ENCODE peak calls at places on chromosome 4, in six cellular contexts. One of them, this sample, is unnamed.

GRCh38 chr4:1705732-1706131 is 6.4 kb downstream of the SLBP start:
- DNase-seq in body of pancreas: no peak
- DNase-seq in heart left ventricle: no peak
- DNase-seq in IMR-90: no peak
- DNase-seq in CD4-positive, alpha-beta memory T cell: no peak
- DNase-seq in psoas muscle: no peak
- DNase-seq in this sample: no peak

GRCh38 chr4:134935320-134935719 is 733.7 kb upstream of the PABPC4L start:
- DNase-seq in IMR-90: no peak
- DNase-seq in psoas muscle: no peak
- DNase-seq in CD4-positive, alpha-beta memory T cell: no peak
- DNase-seq in body of pancreas: peak; percentile 8
- DNase-seq in heart left ventricle: no peak
- DNase-seq in this sample: no peak

GRCh38 chr4:1026115-1026514 is 14.7 kb downstream of the FGFRL1 start:
- DNase-seq in body of pancreas: peak; percentile 79
- DNase-seq in psoas muscle: no peak
- DNase-seq in CD4-positive, alpha-beta memory T cell: peak; percentile 61
- DNase-seq in IMR-90: peak; percentile 21
- DNase-seq in heart left ventricle: peak; percentile 53
- DNase-seq in this sample: no peak

GRCh38 chr4:127501103-127501502 is 131.7 kb upstream of the INTU start:
- DNase-seq in heart left ventricle: no peak
- DNase-seq in body of pancreas: no peak
- DNase-seq in IMR-90: peak; percentile 42
- DNase-seq in CD4-positive, alpha-beta memory T cell: no peak
- DNase-seq in psoas muscle: no peak
- DNase-seq in this sample: no peak

GRCh38 chr4:28886934-28887333 is 1833.2 kb upstream of the PCDH7 start:
- DNase-seq in heart left ventricle: no peak
- DNase-seq in CD4-positive, alpha-beta memory T cell: no peak
- DNase-seq in IMR-90: peak; percentile 54
- DNase-seq in body of pancreas: no peak
- DNase-seq in psoas muscle: no peak
- DNase-seq in this sample: no peak

GRCh38 chr4:25103423-25103822 is 56.8 kb downstream of the SEPSECS start:
- DNase-seq in IMR-90: no peak
- DNase-seq in CD4-positive, alpha-beta memory T cell: no peak
- DNase-seq in body of pancreas: peak; percentile 54
- DNase-seq in psoas muscle: peak; percentile 71
- DNase-seq in heart left ventricle: peak; percentile 55
- DNase-seq in this sample: no peak

GRCh38 chr4:114539985-114540384 is 58.6 kb upstream of the UGT8 start:
- DNase-seq in psoas muscle: no peak
- DNase-seq in heart left ventricle: no peak
- DNase-seq in IMR-90: no peak
- DNase-seq in CD4-positive, alpha-beta memory T cell: no peak
- DNase-seq in body of pancreas: no peak
- DNase-seq in this sample: no peak

GRCh38 chr4:166501941-166502382 is 628.9 kb downstream of the TLL1 start:
- DNase-seq in body of pancreas: peak; percentile 55
- DNase-seq in psoas muscle: no peak
- DNase-seq in heart left ventricle: no peak
- DNase-seq in CD4-positive, alpha-beta memory T cell: no peak
- DNase-seq in IMR-90: no peak
- DNase-seq in this sample: no peak

GRCh38 chr4:88828846-88829245 is 131.2 kb upstream of the NAP1L5 start:
- DNase-seq in CD4-positive, alpha-beta memory T cell: no peak
- DNase-seq in psoas muscle: no peak
- DNase-seq in heart left ventricle: no peak
- DNase-seq in IMR-90: peak; percentile 7
- DNase-seq in body of pancreas: no peak
- DNase-seq in this sample: no peak

GRCh38 chr4:82833696-82834313 is 35.2 kb upstream of the SCD5 start:
- DNase-seq in heart left ventricle: peak; percentile 30
- DNase-seq in IMR-90: peak; percentile 94
- DNase-seq in psoas muscle: no peak
- DNase-seq in CD4-positive, alpha-beta memory T cell: no peak
- DNase-seq in body of pancreas: no peak
- DNase-seq in this sample: no peak

GRCh38 chr4:41602886-41603503 is 65.0 kb downstream of the LIMCH1 start:
- DNase-seq in IMR-90: no peak
- DNase-seq in body of pancreas: no peak
- DNase-seq in heart left ventricle: no peak
- DNase-seq in CD4-positive, alpha-beta memory T cell: no peak
- DNase-seq in psoas muscle: no peak
- DNase-seq in this sample: no peak

GRCh38 chr4:142248946-142249345 is 597.2 kb downstream of the INPP4B start:
- DNase-seq in IMR-90: peak; percentile 93
- DNase-seq in heart left ventricle: no peak
- DNase-seq in body of pancreas: no peak
- DNase-seq in CD4-positive, alpha-beta memory T cell: no peak
- DNase-seq in psoas muscle: no peak
- DNase-seq in this sample: no peak

GRCh38 chr4:182190306-182190705 is 52.9 kb upstream of the TENM3 start:
- DNase-seq in body of pancreas: no peak
- DNase-seq in IMR-90: no peak
- DNase-seq in psoas muscle: no peak
- DNase-seq in CD4-positive, alpha-beta memory T cell: no peak
- DNase-seq in heart left ventricle: no peak
- DNase-seq in this sample: no peak

GRCh38 chr4:182189107-182189878 is 53.9 kb upstream of the TENM3 start:
- DNase-seq in CD4-positive, alpha-beta memory T cell: no peak
- DNase-seq in IMR-90: peak; percentile 94
- DNase-seq in body of pancreas: no peak
- DNase-seq in psoas muscle: no peak
- DNase-seq in heart left ventricle: no peak
- DNase-seq in this sample: no peak

GRCh38 chr4:182194115-182194834 is 48.9 kb upstream of the TENM3 start:
- DNase-seq in CD4-positive, alpha-beta memory T cell: no peak
- DNase-seq in psoas muscle: no peak
- DNase-seq in heart left ventricle: no peak
- DNase-seq in body of pancreas: no peak
- DNase-seq in IMR-90: no peak
- DNase-seq in this sample: no peak

GRCh38 chr4:182193261-182193660 is 49.9 kb upstream of the TENM3 start:
- DNase-seq in psoas muscle: no peak
- DNase-seq in CD4-positive, alpha-beta memory T cell: no peak
- DNase-seq in heart left ventricle: no peak
- DNase-seq in IMR-90: no peak
- DNase-seq in body of pancreas: no peak
- DNase-seq in this sample: no peak

DNA sequence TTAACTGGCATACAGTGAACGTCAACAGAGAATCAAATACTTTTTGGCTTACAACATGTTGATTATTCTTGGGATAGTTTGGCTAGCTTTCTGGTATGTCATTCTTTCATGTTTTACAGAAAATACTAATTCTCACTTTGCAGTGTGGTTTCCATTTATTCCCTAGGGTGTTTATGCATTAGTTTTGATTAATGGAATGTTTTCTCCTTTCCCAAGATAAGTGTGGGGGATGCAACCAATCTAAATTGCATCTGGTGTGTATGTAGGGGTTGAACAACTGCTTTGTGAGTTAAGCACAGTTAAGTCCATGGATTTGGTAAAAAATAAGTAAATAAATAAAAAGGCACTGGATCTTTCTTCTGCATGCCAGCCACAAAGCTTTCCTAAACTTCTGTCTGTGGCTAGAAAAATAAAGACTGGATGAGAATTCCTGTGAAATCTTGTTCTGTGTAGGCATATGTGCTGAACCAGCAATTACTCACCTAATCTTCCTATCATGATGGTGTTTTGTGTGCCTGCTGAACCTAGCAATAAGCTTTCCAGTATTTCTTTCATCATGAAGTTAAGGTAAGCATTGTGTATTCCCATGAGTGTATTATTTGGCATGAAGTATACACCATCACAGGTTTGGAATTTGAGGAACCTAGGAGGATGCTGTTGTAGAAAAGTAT is 50.6 kb upstream of the TENM3 start:
- DNase-seq in CD4-positive, alpha-beta memory T cell: no peak
- DNase-seq in psoas muscle: no peak
- DNase-seq in body of pancreas: no peak
- DNase-seq in heart left ventricle: no peak
- DNase-seq in IMR-90: peak; percentile 66
- DNase-seq in this sample: no peak
- H3K27me3 ChIP-seq in CD4-positive, alpha-beta memory T cell: no peaks in the 10 kb centered on the region
- H3K27me3 ChIP-seq in psoas muscle: no peaks in the 10 kb centered on the region
- H3K27me3 ChIP-seq in body of pancreas: no peaks in the 10 kb centered on the region
- H3K27me3 ChIP-seq in heart left ventricle: no peaks in the 10 kb centered on the region
- H3K27me3 ChIP-seq in IMR-90: no peaks in the 10 kb centered on the region
- H3K27me3 ChIP-seq in this sample: no peaks in the 10 kb centered on the region

GRCh38 chr4:163344147-163345050 is 707 bp downstream of the NPY5R start:
- DNase-seq in CD4-positive, alpha-beta memory T cell: no peak
- DNase-seq in body of pancreas: peak; percentile 9
- DNase-seq in heart left ventricle: no peak
- DNase-seq in psoas muscle: peak; percentile 49
- DNase-seq in IMR-90: no peak
- DNase-seq in this sample: no peak
- H3K4me3 ChIP-seq in CD4-positive, alpha-beta memory T cell: no peak overlapping the region
- H3K4me3 ChIP-seq in body of pancreas: peak overlapping the region; percentile 48
- H3K4me3 ChIP-seq in heart left ventricle: peak overlapping the region; percentile 29
- H3K4me3 ChIP-seq in psoas muscle: peak overlapping the region; percentile 60
- H3K4me3 ChIP-seq in IMR-90: no peak overlapping the region
- H3K4me3 ChIP-seq in this sample: no peak overlapping the region

GRCh38 chr4:144565558-144566195 is 80.3 kb upstream of the HHIP start:
- DNase-seq in psoas muscle: no peak
- DNase-seq in CD4-positive, alpha-beta memory T cell: no peak
- DNase-seq in IMR-90: peak; percentile 76
- DNase-seq in body of pancreas: no peak
- DNase-seq in heart left ventricle: no peak
- DNase-seq in this sample: no peak
- H3K27me3 ChIP-seq in psoas muscle: no peaks in the 10 kb centered on the region
- H3K27me3 ChIP-seq in CD4-positive, alpha-beta memory T cell: no peaks in the 10 kb centered on the region
- H3K27me3 ChIP-seq in IMR-90: no peaks in the 10 kb centered on the region
- H3K27me3 ChIP-seq in body of pancreas: no peaks in the 10 kb centered on the region
- H3K27me3 ChIP-seq in heart left ventricle: no peaks in the 10 kb centered on the region
- H3K27me3 ChIP-seq in this sample: no peaks in the 10 kb centered on the region

GRCh38 chr4:132504438-132504837 is 644.7 kb upstream of the PCDH10 start:
- DNase-seq in psoas muscle: no peak
- DNase-seq in IMR-90: no peak
- DNase-seq in CD4-positive, alpha-beta memory T cell: no peak
- DNase-seq in body of pancreas: no peak
- DNase-seq in heart left ventricle: no peak
- DNase-seq in this sample: no peak
- H3K4me3 ChIP-seq in psoas muscle: no peak overlapping the region
- H3K4me3 ChIP-seq in IMR-90: no peak overlapping the region
- H3K4me3 ChIP-seq in CD4-positive, alpha-beta memory T cell: no peak overlapping the region
- H3K4me3 ChIP-seq in body of pancreas: no peak overlapping the region
- H3K4me3 ChIP-seq in heart left ventricle: no peak overlapping the region
- H3K4me3 ChIP-seq in this sample: no peak overlapping the region

DNA sequence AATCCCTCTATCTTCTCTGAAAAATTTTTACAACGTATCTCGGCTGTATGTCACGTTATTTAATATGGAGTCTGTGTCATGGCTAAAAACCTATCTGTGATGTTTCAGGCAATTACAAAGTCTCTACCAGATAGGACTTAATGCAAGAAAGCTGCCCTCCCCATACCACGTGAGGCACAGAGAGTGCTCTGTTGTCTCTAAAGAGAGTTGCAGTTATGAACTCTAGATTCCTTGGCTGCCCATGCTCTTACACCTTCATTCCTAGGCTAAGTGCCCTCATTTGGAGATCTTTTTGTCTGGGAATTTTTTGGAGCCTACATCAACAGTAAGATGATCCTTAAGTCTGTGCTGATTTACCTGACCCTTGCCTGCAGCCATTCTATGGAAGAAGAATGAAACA is 935.9 kb downstream of the C4orf33 start:
- DNase-seq in body of pancreas: no peak
- DNase-seq in psoas muscle: no peak
- DNase-seq in CD4-positive, alpha-beta memory T cell: no peak
- DNase-seq in IMR-90: no peak
- DNase-seq in heart left ventricle: no peak
- DNase-seq in this sample: no peak
- H3K27me3 ChIP-seq in body of pancreas: no peaks in the 10 kb centered on the region
- H3K27me3 ChIP-seq in psoas muscle: peaks cover 2% of the 10 kb centered on the region
- H3K27me3 ChIP-seq in CD4-positive, alpha-beta memory T cell: no peaks in the 10 kb centered on the region
- H3K27me3 ChIP-seq in IMR-90: no peaks in the 10 kb centered on the region
- H3K27me3 ChIP-seq in heart left ventricle: no peaks in the 10 kb centered on the region
- H3K27me3 ChIP-seq in this sample: no peaks in the 10 kb centered on the region

GRCh38 chr4:73650255-73650654 is 30.0 kb upstream of the RASSF6 start:
- DNase-seq in body of pancreas: no peak
- DNase-seq in psoas muscle: no peak
- DNase-seq in CD4-positive, alpha-beta memory T cell: no peak
- DNase-seq in heart left ventricle: no peak
- DNase-seq in IMR-90: no peak
- DNase-seq in this sample: no peak
- H3K4me3 ChIP-seq in body of pancreas: no peak overlapping the region
- H3K4me3 ChIP-seq in psoas muscle: no peak overlapping the region
- H3K4me3 ChIP-seq in CD4-positive, alpha-beta memory T cell: no peak overlapping the region
- H3K4me3 ChIP-seq in heart left ventricle: no peak overlapping the region
- H3K4me3 ChIP-seq in IMR-90: no peak overlapping the region
- H3K4me3 ChIP-seq in this sample: no peak overlapping the region

GRCh38 chr4:146640021-146640425 is 1.3 kb downstream of the POU4F2 start:
- DNase-seq in CD4-positive, alpha-beta memory T cell: no peak
- DNase-seq in IMR-90: no peak
- DNase-seq in heart left ventricle: no peak
- DNase-seq in psoas muscle: no peak
- DNase-seq in body of pancreas: no peak
- DNase-seq in this sample: no peak
- H3K27me3 ChIP-seq in CD4-positive, alpha-beta memory T cell: peaks cover 24% of the 10 kb centered on the region
- H3K27me3 ChIP-seq in IMR-90: peaks cover 37% of the 10 kb centered on the region
- H3K27me3 ChIP-seq in heart left ventricle: peaks cover 47% of the 10 kb centered on the region
- H3K27me3 ChIP-seq in psoas muscle: peaks cover 4% of the 10 kb centered on the region
- H3K27me3 ChIP-seq in body of pancreas: no peaks in the 10 kb centered on the region
- H3K27me3 ChIP-seq in this sample: peaks cover 5% of the 10 kb centered on the region

DNA sequence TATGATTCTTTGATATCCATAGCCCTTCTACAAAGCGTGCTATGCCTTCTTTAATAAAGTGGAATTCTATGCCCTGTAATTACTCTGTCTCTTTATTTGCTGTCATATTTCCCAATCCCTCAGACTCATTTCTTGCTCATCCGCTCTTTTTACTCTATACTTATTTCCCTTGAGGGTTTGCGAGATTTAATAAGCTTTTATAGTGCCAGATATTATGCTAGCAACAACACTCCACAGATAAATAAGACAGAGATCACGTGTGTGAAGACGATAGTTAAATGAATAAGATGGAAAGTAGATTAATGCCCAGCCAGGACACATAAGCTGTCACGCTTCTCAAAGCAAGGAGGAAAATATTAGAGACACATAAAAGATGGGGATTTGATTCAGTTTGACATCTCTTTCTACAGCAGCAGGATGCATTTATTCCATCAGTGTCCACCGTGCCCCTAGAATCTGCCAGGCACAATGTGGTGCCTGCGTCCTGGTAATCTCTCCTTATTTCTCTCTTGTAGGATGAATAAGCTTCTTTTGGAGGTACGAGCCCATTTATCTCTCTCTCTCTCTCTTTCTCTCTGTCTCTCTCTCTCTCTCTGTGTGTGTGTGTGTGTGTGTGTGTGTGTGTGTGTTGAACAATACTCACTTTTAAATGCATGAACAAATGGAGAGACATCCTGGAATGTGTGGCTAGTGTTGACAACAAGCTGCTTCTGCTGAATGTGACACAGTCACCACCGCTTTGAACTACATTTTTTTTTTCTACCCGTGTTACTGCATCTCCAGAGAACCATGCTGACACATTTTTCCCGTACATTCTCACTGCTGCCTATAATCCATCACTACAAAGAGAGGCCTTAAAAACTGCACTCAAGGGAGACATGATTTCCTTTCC is 48.2 kb downstream of the TMEM156 start:
- DNase-seq in body of pancreas: no peak
- DNase-seq in IMR-90: peak; percentile 56
- DNase-seq in heart left ventricle: no peak
- DNase-seq in CD4-positive, alpha-beta memory T cell: no peak
- DNase-seq in psoas muscle: no peak
- DNase-seq in this sample: no peak
- H3K4me3 ChIP-seq in body of pancreas: no peak overlapping the region
- H3K4me3 ChIP-seq in IMR-90: no peak overlapping the region
- H3K4me3 ChIP-seq in heart left ventricle: no peak overlapping the region
- H3K4me3 ChIP-seq in CD4-positive, alpha-beta memory T cell: no peak overlapping the region
- H3K4me3 ChIP-seq in psoas muscle: no peak overlapping the region
- H3K4me3 ChIP-seq in this sample: no peak overlapping the region

This sample was measured in naive thymus-derived CD4-positive, alpha-beta T cell.